ENCODE peak calls at places on chromosomes 12 and 14, in eight cellular contexts. One of them, this sample, is unnamed.

GRCh38 chr14:95564060-95564459 is 29.2 kb downstream of the GLRX5 start:
- DNase-seq in HFFc6: no peak
- DNase-seq in progenitor cell of endocrine pancreas: no peak
- DNase-seq in suprapubic skin: no peak
- DNase-seq in lung: no peak
- DNase-seq in B cell: no peak
- DNase-seq in cardiac fibroblast: peak; percentile 37
- DNase-seq in ovary: peak; percentile 54
- DNase-seq in this sample: no peak

GRCh38 chr14:101112351-101113107 is 209.0 kb upstream of the RTL1 start:
- DNase-seq in HFFc6: no peak
- DNase-seq in progenitor cell of endocrine pancreas: no peak
- DNase-seq in suprapubic skin: peak; percentile 49
- DNase-seq in lung: peak; percentile 19
- DNase-seq in B cell: no peak
- DNase-seq in cardiac fibroblast: no peak
- DNase-seq in ovary: no peak
- DNase-seq in this sample: no peak

GRCh38 chr14:52277552-52277951 is 10.1 kb downstream of the PTGDR start:
- DNase-seq in HFFc6: no peak
- DNase-seq in progenitor cell of endocrine pancreas: no peak
- DNase-seq in suprapubic skin: no peak
- DNase-seq in lung: no peak
- DNase-seq in B cell: no peak
- DNase-seq in cardiac fibroblast: no peak
- DNase-seq in ovary: no peak
- DNase-seq in this sample: no peak

GRCh38 chr12:12007001-12007712 is 63.6 kb upstream of the BCL2L14 start:
- DNase-seq in HFFc6: peak; percentile 22
- DNase-seq in progenitor cell of endocrine pancreas: no peak
- DNase-seq in suprapubic skin: no peak
- DNase-seq in lung: no peak
- DNase-seq in B cell: no peak
- DNase-seq in cardiac fibroblast: no peak
- DNase-seq in ovary: no peak
- DNase-seq in this sample: no peak

GRCh38 chr12:125720961-125721360 is 655.7 kb downstream of the AACS start:
- DNase-seq in HFFc6: no peak
- DNase-seq in progenitor cell of endocrine pancreas: no peak
- DNase-seq in suprapubic skin: no peak
- DNase-seq in lung: no peak
- DNase-seq in B cell: no peak
- DNase-seq in cardiac fibroblast: no peak
- DNase-seq in ovary: no peak
- DNase-seq in this sample: no peak

GRCh38 chr12:108801736-108802665 is 55.4 kb downstream of the SSH1 start:
- DNase-seq in HFFc6: peak; percentile 78
- DNase-seq in progenitor cell of endocrine pancreas: no peak
- DNase-seq in suprapubic skin: peak; percentile 83
- DNase-seq in lung: no peak
- DNase-seq in B cell: no peak
- DNase-seq in cardiac fibroblast: peak; percentile 67
- DNase-seq in ovary: peak; percentile 58
- DNase-seq in this sample: peak; percentile 37

GRCh38 chr12:29634057-29634456 is 136.6 kb upstream of the OVCH1 start:
- DNase-seq in HFFc6: no peak
- DNase-seq in progenitor cell of endocrine pancreas: no peak
- DNase-seq in suprapubic skin: no peak
- DNase-seq in lung: no peak
- DNase-seq in B cell: no peak
- DNase-seq in cardiac fibroblast: peak; percentile 56
- DNase-seq in ovary: no peak
- DNase-seq in this sample: no peak

GRCh38 chr12:76240281-76240680 is 107.9 kb downstream of the BBS10 start:
- DNase-seq in HFFc6: no peak
- DNase-seq in progenitor cell of endocrine pancreas: no peak
- DNase-seq in suprapubic skin: no peak
- DNase-seq in lung: no peak
- DNase-seq in B cell: no peak
- DNase-seq in cardiac fibroblast: no peak
- DNase-seq in ovary: no peak
- DNase-seq in this sample: no peak

GRCh38 chr12:132285991-132286681 is 43.3 kb downstream of the GALNT9 start:
- DNase-seq in HFFc6: peak; percentile 10
- DNase-seq in progenitor cell of endocrine pancreas: no peak
- DNase-seq in suprapubic skin: no peak
- DNase-seq in lung: peak; percentile 58
- DNase-seq in B cell: no peak
- DNase-seq in cardiac fibroblast: peak; percentile 91
- DNase-seq in ovary: peak; percentile 84
- DNase-seq in this sample: peak; percentile 43

GRCh38 chr12:103247531-103247930 is 248.2 kb downstream of the C12orf42 start:
- DNase-seq in HFFc6: no peak
- DNase-seq in progenitor cell of endocrine pancreas: no peak
- DNase-seq in suprapubic skin: no peak
- DNase-seq in lung: no peak
- DNase-seq in B cell: no peak
- DNase-seq in cardiac fibroblast: no peak
- DNase-seq in ovary: no peak
- DNase-seq in this sample: no peak

GRCh38 chr12:8687846-8688601 is 9.8 kb upstream of the RIMKLB start:
- DNase-seq in HFFc6: peak; percentile 69
- DNase-seq in progenitor cell of endocrine pancreas: peak; percentile 55
- DNase-seq in suprapubic skin: no peak
- DNase-seq in lung: peak; percentile 56
- DNase-seq in B cell: no peak
- DNase-seq in cardiac fibroblast: peak; percentile 95
- DNase-seq in ovary: peak; percentile 52
- DNase-seq in this sample: peak; percentile 41

GRCh38 chr12:66647034-66647691 is 31.7 kb downstream of the GRIP1 start:
- DNase-seq in HFFc6: peak; percentile 85
- DNase-seq in progenitor cell of endocrine pancreas: no peak
- DNase-seq in suprapubic skin: no peak
- DNase-seq in lung: no peak
- DNase-seq in B cell: no peak
- DNase-seq in cardiac fibroblast: peak; percentile 54
- DNase-seq in ovary: no peak
- DNase-seq in this sample: no peak

GRCh38 chr14:36279306-36280244 is 40.9 kb downstream of the MBIP start:
- DNase-seq in HFFc6: no peak
- DNase-seq in progenitor cell of endocrine pancreas: no peak
- DNase-seq in suprapubic skin: no peak
- DNase-seq in lung: no peak
- DNase-seq in B cell: no peak
- DNase-seq in cardiac fibroblast: no peak
- DNase-seq in ovary: no peak
- DNase-seq in this sample: no peak

GRCh38 chr12:42609605-42610004 is 20.1 kb upstream of the PRICKLE1 start:
- DNase-seq in HFFc6: no peak
- DNase-seq in progenitor cell of endocrine pancreas: no peak
- DNase-seq in suprapubic skin: no peak
- DNase-seq in lung: no peak
- DNase-seq in B cell: no peak
- DNase-seq in cardiac fibroblast: no peak
- DNase-seq in ovary: no peak
- DNase-seq in this sample: no peak

GRCh38 chr12:112354399-112354798 is 27.8 kb downstream of the HECTD4 start:
- DNase-seq in HFFc6: no peak
- DNase-seq in progenitor cell of endocrine pancreas: no peak
- DNase-seq in suprapubic skin: no peak
- DNase-seq in lung: no peak
- DNase-seq in B cell: no peak
- DNase-seq in cardiac fibroblast: peak; percentile 15
- DNase-seq in ovary: no peak
- DNase-seq in this sample: no peak

GRCh38 chr12:111446631-111447570 is 41.2 kb downstream of the SH2B3 start:
- DNase-seq in HFFc6: no peak
- DNase-seq in progenitor cell of endocrine pancreas: no peak
- DNase-seq in suprapubic skin: no peak
- DNase-seq in lung: peak; percentile 24
- DNase-seq in B cell: no peak
- DNase-seq in cardiac fibroblast: no peak
- DNase-seq in ovary: no peak
- DNase-seq in this sample: peak; percentile 2

GRCh38 chr12:14776236-14776959 is 26.9 kb downstream of the WBP11 start:
- DNase-seq in HFFc6: peak; percentile 32
- DNase-seq in progenitor cell of endocrine pancreas: no peak
- DNase-seq in suprapubic skin: no peak
- DNase-seq in lung: no peak
- DNase-seq in B cell: no peak
- DNase-seq in cardiac fibroblast: peak; percentile 63
- DNase-seq in ovary: no peak
- DNase-seq in this sample: no peak
- TF ChIP-seq CTCF in HFFc6: peak; percentile 66
- TF ChIP-seq CTCF in progenitor cell of endocrine pancreas: peak; percentile 28
- TF ChIP-seq CTCF in suprapubic skin: no peak
- TF ChIP-seq CTCF in lung: no peak
- TF ChIP-seq CTCF in B cell: peak; percentile 38
- TF ChIP-seq CTCF in cardiac fibroblast: peak; percentile 44
- TF ChIP-seq CTCF in ovary: no peak
- TF ChIP-seq CTCF in this sample: peak; percentile 5

DNA sequence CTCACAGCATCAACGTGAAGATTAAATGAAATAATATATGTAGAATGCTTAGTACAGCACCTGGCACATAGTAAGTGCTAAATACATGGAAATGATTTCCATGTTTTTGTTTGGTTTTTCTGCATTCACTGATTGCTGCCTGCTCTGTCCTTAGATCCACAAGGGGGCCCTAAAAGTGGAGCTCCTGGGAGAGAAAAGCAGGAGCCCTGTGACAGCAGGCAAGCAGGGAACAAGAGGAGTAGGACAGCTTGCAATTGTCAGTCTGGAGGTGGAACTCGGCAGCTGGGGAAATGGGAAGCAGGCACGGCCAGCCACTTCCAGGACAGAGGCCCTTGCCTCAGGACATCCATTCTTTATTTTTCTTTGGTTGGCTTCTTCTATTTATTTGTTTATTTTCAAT is 292.9 kb downstream of the BMP4 start:
- DNase-seq in HFFc6: peak; percentile 35
- DNase-seq in progenitor cell of endocrine pancreas: no peak
- DNase-seq in suprapubic skin: no peak
- DNase-seq in lung: no peak
- DNase-seq in B cell: no peak
- DNase-seq in cardiac fibroblast: peak; percentile 52
- DNase-seq in ovary: no peak
- DNase-seq in this sample: peak; percentile 29
- TF ChIP-seq CTCF in HFFc6: peak; percentile 70
- TF ChIP-seq CTCF in progenitor cell of endocrine pancreas: peak; percentile 42
- TF ChIP-seq CTCF in suprapubic skin: no peak
- TF ChIP-seq CTCF in lung: no peak
- TF ChIP-seq CTCF in B cell: no peak
- TF ChIP-seq CTCF in cardiac fibroblast: peak; percentile 52
- TF ChIP-seq CTCF in ovary: no peak
- TF ChIP-seq CTCF in this sample: no peak

DNA sequence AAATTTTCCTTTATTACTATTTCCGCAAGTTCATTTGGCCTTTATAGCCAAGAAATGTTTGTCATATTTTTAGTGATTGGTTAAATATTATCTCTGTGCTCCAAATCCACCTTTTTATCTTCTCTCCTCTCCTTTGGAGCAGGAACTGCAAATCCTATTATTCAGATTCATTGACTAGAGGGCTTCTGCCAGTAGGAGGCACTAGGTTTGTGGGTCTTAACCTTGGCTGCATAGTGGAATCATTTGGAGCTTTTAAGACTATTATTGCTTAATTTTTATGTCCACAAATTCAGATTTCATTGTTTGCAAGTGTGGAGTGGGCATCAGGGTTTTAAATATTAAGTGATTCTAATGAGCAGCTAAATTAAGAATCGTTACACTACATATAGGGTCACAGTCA is 75.3 kb upstream of the SYT10 start:
- DNase-seq in HFFc6: no peak
- DNase-seq in progenitor cell of endocrine pancreas: no peak
- DNase-seq in suprapubic skin: no peak
- DNase-seq in lung: no peak
- DNase-seq in B cell: no peak
- DNase-seq in cardiac fibroblast: no peak
- DNase-seq in ovary: no peak
- DNase-seq in this sample: no peak
- TF ChIP-seq CTCF in HFFc6: no peak
- TF ChIP-seq CTCF in progenitor cell of endocrine pancreas: peak; percentile 35
- TF ChIP-seq CTCF in suprapubic skin: no peak
- TF ChIP-seq CTCF in lung: no peak
- TF ChIP-seq CTCF in B cell: no peak
- TF ChIP-seq CTCF in cardiac fibroblast: peak; percentile 31
- TF ChIP-seq CTCF in ovary: no peak
- TF ChIP-seq CTCF in this sample: peak; percentile 14

GRCh38 chr14:106417224-106418049 is 891.1 kb downstream of the TMEM121 start:
- DNase-seq in HFFc6: no peak
- DNase-seq in progenitor cell of endocrine pancreas: no peak
- DNase-seq in suprapubic skin: peak; percentile 69
- DNase-seq in lung: peak; percentile 48
- DNase-seq in B cell: peak; percentile 30
- DNase-seq in cardiac fibroblast: no peak
- DNase-seq in ovary: peak; percentile 40
- DNase-seq in this sample: no peak
- TF ChIP-seq CTCF in HFFc6: peak; percentile 77
- TF ChIP-seq CTCF in progenitor cell of endocrine pancreas: no peak
- TF ChIP-seq CTCF in suprapubic skin: no peak
- TF ChIP-seq CTCF in lung: no peak
- TF ChIP-seq CTCF in B cell: peak; percentile 91
- TF ChIP-seq CTCF in cardiac fibroblast: peak; percentile 70
- TF ChIP-seq CTCF in ovary: no peak
- TF ChIP-seq CTCF in this sample: peak; percentile 71